ENCODE peak calls at places on chromosomes 6 and 20, in ten cellular contexts. D is ELR; X is anterior cingulate cortex; H is activated CD4-positive, CD25-positive, alpha-beta regulatory T cell; F is AG08396; V is ELF-1; T is NCI-H748 treated with DMSO at 0.1 percent for 48 hours; G is cardiac muscle cell; A is EL; E is SHP77. P is an unnamed sample.
A peak's percentile ranks its signal among the peaks of the same experiment; 100 is the strongest.

GRCh38 chr20:43543138-43543537 is 15.7 kb upstream of the SGK2 start:
- DNase-seq in A (no peak), G (no peak), D (no peak), H (no peak), F (no peak), E (no peak), X (no peak), V (no peak), T (no peak), P (no peak)

GRCh38 chr20:37335642-37336368 is 10.1 kb upstream of the SRC start:
- DNase-seq in V (no peak), D (peak; percentile 41), H (no peak), X (no peak), E (no peak), T (no peak), F (no peak), G (no peak), A (peak; percentile 50), P (no peak)

GRCh38 chr6:19037607-19038006 is 650.5 kb downstream of the RNF144B start:
- DNase-seq in V (no peak), D (no peak), F (no peak), X (no peak), H (no peak), T (no peak), G (no peak), A (no peak), E (no peak), P (no peak)

GRCh38 chr6:53813096-53813495 is 18.3 kb downstream of the LRRC1 start:
- DNase-seq in G (no peak), F (no peak), V (no peak), T (no peak), H (no peak), X (no peak), D (peak; percentile 38), A (no peak), E (no peak), P (no peak)

GRCh38 chr6:33065312-33065711 is 8.1 kb downstream of the HLA-DPA1 start:
- DNase-seq in F (no peak), V (no peak), H (no peak), E (no peak), X (no peak), D (no peak), T (no peak), A (no peak), G (no peak), P (no peak)

GRCh38 chr6:118509009-118509617 is 39.0 kb upstream of the PLN start:
- DNase-seq in V (no peak), E (no peak), G (peak; percentile 23), A (peak; percentile 33), F (peak; percentile 22), X (no peak), D (peak; percentile 59), H (no peak), T (peak; percentile 46), P (no peak)

GRCh38 chr6:168150551-168151444 is 71.8 kb upstream of the FRMD1 start:
- DNase-seq in D (no peak), V (peak; percentile 58), T (no peak), E (no peak), G (peak; percentile 47), F (no peak), A (no peak), H (no peak), X (no peak), P (no peak)

GRCh38 chr6:7725849-7726415 is at the start of gene BMP6:
- DNase-seq in D (peak; percentile 91), A (peak; percentile 84), H (no peak), G (peak; percentile 96), X (peak; percentile 67), E (peak; percentile 72), F (peak; percentile 94), V (peak; percentile 94), T (peak; percentile 91), P (peak; percentile 90)

GRCh38 chr6:25535302-25536225 is 116.5 kb upstream of the SCGN start:
- DNase-seq in A (no peak), X (no peak), T (no peak), D (no peak), E (no peak), F (no peak), G (no peak), H (no peak), V (no peak), P (no peak)

GRCh38 chr6:141398954-141399353 is 733.8 kb upstream of the GJE1 start:
- DNase-seq in F (no peak), T (no peak), V (no peak), E (no peak), A (no peak), H (no peak), X (no peak), G (no peak), D (no peak), P (no peak)

GRCh38 chr20:37903317-37904007 is 535 bp downstream of the VSTM2L start:
- DNase-seq in T (no peak), G (no peak), H (no peak), F (no peak), A (no peak), E (no peak), V (no peak), D (no peak), X (no peak), P (no peak)

GRCh38 chr6:139248911-139249310 is 42.9 kb downstream of the TXLNB start:
- DNase-seq in G (no peak), E (no peak), X (no peak), H (no peak), F (no peak), A (no peak), T (no peak), V (no peak), D (no peak), P (no peak)

GRCh38 chr6:137304020-137304780 is 85.0 kb upstream of the IFNGR1 start:
- DNase-seq in X (no peak), T (no peak), H (no peak), A (no peak), E (no peak), V (no peak), F (no peak), D (no peak), G (no peak), P (no peak)

GRCh38 chr6:168015492-168016175 is 18.2 kb downstream of the KIF25 start:
- DNase-seq in A (no peak), T (no peak), X (no peak), H (no peak), E (no peak), V (no peak), F (no peak), D (no peak), G (no peak), P (no peak)

GRCh38 chr6:19433101-19433500 is 404.1 kb upstream of the ID4 start:
- DNase-seq in E (no peak), D (no peak), A (no peak), G (no peak), F (no peak), H (no peak), X (no peak), V (no peak), T (peak; percentile 37), P (no peak)

GRCh38 chr6:159878341-159878740 is 12.4 kb upstream of the MAS1 start:
- DNase-seq in A (no peak), D (no peak), G (no peak), T (no peak), X (no peak), H (no peak), V (no peak), E (no peak), F (no peak), P (no peak)

GRCh38 chr20:58033026-58033536 is 195.4 kb downstream of the ANKRD60 start:
- DNase-seq in G (no peak), A (no peak), V (no peak), T (no peak), X (no peak), H (no peak), F (no peak), D (no peak), E (no peak), P (no peak)

GRCh38 chr6:22952076-22952475 is 382.7 kb downstream of the HDGFL1 start:
- DNase-seq in A (no peak), H (no peak), E (no peak), G (no peak), F (no peak), X (no peak), V (no peak), D (no peak), T (no peak), P (no peak)

GRCh38 chr6:138007014-138007472 is 100.2 kb downstream of the PERP start:
- DNase-seq in A (peak; percentile 31), X (no peak), T (peak; percentile 64), H (no peak), G (peak; percentile 30), V (peak; percentile 73), F (peak; percentile 52), E (no peak), D (peak; percentile 47), P (peak; percentile 40)

GRCh38 chr6:148851683-148852556 is 105.1 kb downstream of the UST start:
- DNase-seq in A (no peak), V (no peak), E (no peak), X (no peak), F (no peak), G (no peak), T (no peak), H (no peak), D (no peak), P (peak; percentile 44)

GRCh38 chr20:23340524-23340923 is 10.1 kb upstream of the NXT1 start:
- DNase-seq in E (peak; percentile 86), X (peak; percentile 20), H (no peak), G (peak; percentile 71), T (peak; percentile 70), F (peak; percentile 56), D (peak; percentile 61), A (peak; percentile 40), V (peak; percentile 78), P (peak; percentile 67)

GRCh38 chr20:51463998-51464397 is 78.5 kb downstream of the NFATC2 start:
- DNase-seq in F (no peak), D (no peak), X (no peak), E (no peak), V (no peak), H (no peak), T (no peak), A (no peak), G (no peak), P (no peak)

GRCh38 chr6:88587158-88587537 is 376.3 kb downstream of the RNGTT start:
- DNase-seq in T (no peak), E (no peak), G (no peak), A (no peak), F (no peak), V (no peak), H (no peak), X (no peak), D (no peak), P (no peak)

GRCh38 chr6:26328265-26328844 is 36.6 kb upstream of the BTN3A2 start:
- DNase-seq in F (no peak), X (no peak), G (no peak), A (peak; percentile 47), H (no peak), E (no peak), D (peak; percentile 61), V (peak; percentile 45), T (no peak), P (no peak)

P was measured in stomach.